ENCODE peak calls at places on chromosomes 12 and 14, in nine cellular contexts. One of them, this sample, is unnamed.

GRCh38 chr14:55585854-55586253 is 5.8 kb downstream of the KTN1 start:
- DNase-seq in stimulated activated CD4-positive, alpha-beta T cell treated with anti-CD3 and anti-CD28 coated beads, TNF-alpha, amount 100 ng/mL, for 48 hours: no peak
- DNase-seq in A549: no peak
- DNase-seq in Right ventricle myocardium inferior: no peak
- DNase-seq in heart left ventricle: no peak
- DNase-seq in NCI-H2081: no peak
- DNase-seq in Peyer's patch: no peak
- DNase-seq in HTR-8/SVneo: no peak
- DNase-seq in MCF 10A: peak
- DNase-seq in this sample: no peak

GRCh38 chr14:101719045-101719645 is 42.4 kb upstream of the PPP2R5C start:
- DNase-seq in stimulated activated CD4-positive, alpha-beta T cell treated with anti-CD3 and anti-CD28 coated beads, TNF-alpha, amount 100 ng/mL, for 48 hours: no peak
- DNase-seq in A549: no peak
- DNase-seq in Right ventricle myocardium inferior: no peak
- DNase-seq in heart left ventricle: peak
- DNase-seq in NCI-H2081: no peak
- DNase-seq in Peyer's patch: peak
- DNase-seq in HTR-8/SVneo: no peak
- DNase-seq in MCF 10A: no peak
- DNase-seq in this sample: no peak

GRCh38 chr12:20364501-20364900 is 3.8 kb upstream of the PDE3A start:
- DNase-seq in stimulated activated CD4-positive, alpha-beta T cell treated with anti-CD3 and anti-CD28 coated beads, TNF-alpha, amount 100 ng/mL, for 48 hours: no peak
- DNase-seq in A549: no peak
- DNase-seq in Right ventricle myocardium inferior: no peak
- DNase-seq in heart left ventricle: peak
- DNase-seq in NCI-H2081: peak
- DNase-seq in Peyer's patch: no peak
- DNase-seq in HTR-8/SVneo: no peak
- DNase-seq in MCF 10A: no peak
- DNase-seq in this sample: no peak

GRCh38 chr14:36424478-36425102 is 95.4 kb downstream of the NKX2-1 start:
- DNase-seq in stimulated activated CD4-positive, alpha-beta T cell treated with anti-CD3 and anti-CD28 coated beads, TNF-alpha, amount 100 ng/mL, for 48 hours: no peak
- DNase-seq in A549: no peak
- DNase-seq in Right ventricle myocardium inferior: no peak
- DNase-seq in heart left ventricle: no peak
- DNase-seq in NCI-H2081: peak
- DNase-seq in Peyer's patch: no peak
- DNase-seq in HTR-8/SVneo: no peak
- DNase-seq in MCF 10A: no peak
- DNase-seq in this sample: no peak

GRCh38 chr14:92651106-92651792 is 97.2 kb downstream of the LGMN start:
- DNase-seq in stimulated activated CD4-positive, alpha-beta T cell treated with anti-CD3 and anti-CD28 coated beads, TNF-alpha, amount 100 ng/mL, for 48 hours: peak
- DNase-seq in A549: no peak
- DNase-seq in Right ventricle myocardium inferior: no peak
- DNase-seq in heart left ventricle: peak
- DNase-seq in NCI-H2081: no peak
- DNase-seq in Peyer's patch: peak
- DNase-seq in HTR-8/SVneo: no peak
- DNase-seq in MCF 10A: no peak
- DNase-seq in this sample: peak

GRCh38 chr12:131615316-131616053 is 95.4 kb upstream of the SFSWAP start:
- DNase-seq in stimulated activated CD4-positive, alpha-beta T cell treated with anti-CD3 and anti-CD28 coated beads, TNF-alpha, amount 100 ng/mL, for 48 hours: no peak
- DNase-seq in A549: no peak
- DNase-seq in Right ventricle myocardium inferior: no peak
- DNase-seq in heart left ventricle: no peak
- DNase-seq in NCI-H2081: no peak
- DNase-seq in Peyer's patch: no peak
- DNase-seq in HTR-8/SVneo: no peak
- DNase-seq in MCF 10A: no peak
- DNase-seq in this sample: no peak

GRCh38 chr14:61322011-61322798 is 826 bp downstream of the PRKCH start:
- DNase-seq in stimulated activated CD4-positive, alpha-beta T cell treated with anti-CD3 and anti-CD28 coated beads, TNF-alpha, amount 100 ng/mL, for 48 hours: no peak
- DNase-seq in A549: peak
- DNase-seq in Right ventricle myocardium inferior: peak
- DNase-seq in heart left ventricle: peak
- DNase-seq in NCI-H2081: no peak
- DNase-seq in Peyer's patch: no peak
- DNase-seq in HTR-8/SVneo: no peak
- DNase-seq in MCF 10A: peak
- DNase-seq in this sample: peak

GRCh38 chr14:105143451-105144230 is 24.9 kb downstream of the JAG2 start:
- DNase-seq in stimulated activated CD4-positive, alpha-beta T cell treated with anti-CD3 and anti-CD28 coated beads, TNF-alpha, amount 100 ng/mL, for 48 hours: no peak
- DNase-seq in A549: no peak
- DNase-seq in Right ventricle myocardium inferior: peak
- DNase-seq in heart left ventricle: no peak
- DNase-seq in NCI-H2081: no peak
- DNase-seq in Peyer's patch: no peak
- DNase-seq in HTR-8/SVneo: no peak
- DNase-seq in MCF 10A: no peak
- DNase-seq in this sample: no peak

GRCh38 chr14:92386637-92387036 is 63.7 kb downstream of the SLC24A4 start:
- DNase-seq in stimulated activated CD4-positive, alpha-beta T cell treated with anti-CD3 and anti-CD28 coated beads, TNF-alpha, amount 100 ng/mL, for 48 hours: no peak
- DNase-seq in A549: no peak
- DNase-seq in Right ventricle myocardium inferior: peak
- DNase-seq in heart left ventricle: no peak
- DNase-seq in NCI-H2081: no peak
- DNase-seq in Peyer's patch: no peak
- DNase-seq in HTR-8/SVneo: no peak
- DNase-seq in MCF 10A: peak
- DNase-seq in this sample: no peak

GRCh38 chr12:48985901-48986300 is 7.8 kb downstream of the WNT1 start:
- DNase-seq in stimulated activated CD4-positive, alpha-beta T cell treated with anti-CD3 and anti-CD28 coated beads, TNF-alpha, amount 100 ng/mL, for 48 hours: no peak
- DNase-seq in A549: no peak
- DNase-seq in Right ventricle myocardium inferior: no peak
- DNase-seq in heart left ventricle: no peak
- DNase-seq in NCI-H2081: no peak
- DNase-seq in Peyer's patch: no peak
- DNase-seq in HTR-8/SVneo: no peak
- DNase-seq in MCF 10A: no peak
- DNase-seq in this sample: no peak

GRCh38 chr12:121026274-121027045 is 10.2 kb upstream of the C12orf43 start:
- DNase-seq in stimulated activated CD4-positive, alpha-beta T cell treated with anti-CD3 and anti-CD28 coated beads, TNF-alpha, amount 100 ng/mL, for 48 hours: no peak
- DNase-seq in A549: no peak
- DNase-seq in Right ventricle myocardium inferior: no peak
- DNase-seq in heart left ventricle: no peak
- DNase-seq in NCI-H2081: no peak
- DNase-seq in Peyer's patch: no peak
- DNase-seq in HTR-8/SVneo: no peak
- DNase-seq in MCF 10A: no peak
- DNase-seq in this sample: no peak

GRCh38 chr12:113798552-113798951 is 167.6 kb downstream of the RBM19 start:
- DNase-seq in stimulated activated CD4-positive, alpha-beta T cell treated with anti-CD3 and anti-CD28 coated beads, TNF-alpha, amount 100 ng/mL, for 48 hours: no peak
- DNase-seq in A549: no peak
- DNase-seq in Right ventricle myocardium inferior: no peak
- DNase-seq in heart left ventricle: no peak
- DNase-seq in NCI-H2081: no peak
- DNase-seq in Peyer's patch: no peak
- DNase-seq in HTR-8/SVneo: no peak
- DNase-seq in MCF 10A: no peak
- DNase-seq in this sample: no peak

GRCh38 chr14:24327303-24327702 is 7.6 kb downstream of the ADCY4 start:
- DNase-seq in stimulated activated CD4-positive, alpha-beta T cell treated with anti-CD3 and anti-CD28 coated beads, TNF-alpha, amount 100 ng/mL, for 48 hours: no peak
- DNase-seq in A549: no peak
- DNase-seq in Right ventricle myocardium inferior: no peak
- DNase-seq in heart left ventricle: no peak
- DNase-seq in NCI-H2081: no peak
- DNase-seq in Peyer's patch: no peak
- DNase-seq in HTR-8/SVneo: no peak
- DNase-seq in MCF 10A: no peak
- DNase-seq in this sample: no peak

GRCh38 chr14:24206260-24207103 is 986 bp downstream of the TSSK4 start:
- DNase-seq in stimulated activated CD4-positive, alpha-beta T cell treated with anti-CD3 and anti-CD28 coated beads, TNF-alpha, amount 100 ng/mL, for 48 hours: no peak
- DNase-seq in A549: no peak
- DNase-seq in Right ventricle myocardium inferior: no peak
- DNase-seq in heart left ventricle: no peak
- DNase-seq in NCI-H2081: no peak
- DNase-seq in Peyer's patch: no peak
- DNase-seq in HTR-8/SVneo: no peak
- DNase-seq in MCF 10A: no peak
- DNase-seq in this sample: no peak

GRCh38 chr14:91545946-91546716 is 36.0 kb upstream of the PPP4R3A start:
- DNase-seq in stimulated activated CD4-positive, alpha-beta T cell treated with anti-CD3 and anti-CD28 coated beads, TNF-alpha, amount 100 ng/mL, for 48 hours: no peak
- DNase-seq in A549: no peak
- DNase-seq in Right ventricle myocardium inferior: no peak
- DNase-seq in heart left ventricle: no peak
- DNase-seq in NCI-H2081: no peak
- DNase-seq in Peyer's patch: no peak
- DNase-seq in HTR-8/SVneo: no peak
- DNase-seq in MCF 10A: peak
- DNase-seq in this sample: no peak

This sample was measured in germinal center.